ENCODE peak calls at places on chromosomes 2 and 18, in five cellular contexts. One of them, this sample, is unnamed. For H3K4me1 and H3K36me3, the result is how much of the 10 kb centered on the place peaks cover.

GRCh38 chr18:54815086-54815485 is 13.2 kb upstream of the RAB27B start:
- DNase-seq in aorta: no peak
- DNase-seq in breast epithelium: no peak
- DNase-seq in fibroblast of lung: no peak
- DNase-seq in ascending aorta: no peak
- DNase-seq in this sample: no peak

GRCh38 chr2:231124833-231125232 is at the start of gene HTR2B:
- DNase-seq in fibroblast of lung: peak
- DNase-seq in aorta: no peak
- DNase-seq in breast epithelium: no peak
- DNase-seq in ascending aorta: no peak
- DNase-seq in this sample: no peak

GRCh38 chr2:71483246-71483645 is 29.9 kb downstream of the DYSF start:
- DNase-seq in ascending aorta: no peak
- DNase-seq in fibroblast of lung: no peak
- DNase-seq in aorta: no peak
- DNase-seq in breast epithelium: no peak
- DNase-seq in this sample: no peak

GRCh38 chr18:37243756-37244155 is 321.8 kb downstream of the CELF4 start:
- DNase-seq in aorta: no peak
- DNase-seq in fibroblast of lung: no peak
- DNase-seq in breast epithelium: no peak
- DNase-seq in ascending aorta: no peak
- DNase-seq in this sample: no peak

GRCh38 chr2:200467806-200468686 is 41.8 kb downstream of the KCTD18 start:
- DNase-seq in fibroblast of lung: no peak
- DNase-seq in breast epithelium: no peak
- DNase-seq in ascending aorta: no peak
- DNase-seq in aorta: no peak
- DNase-seq in this sample: peak

GRCh38 chr2:239926587-239927234 is 98.4 kb downstream of the NDUFA10 start:
- DNase-seq in ascending aorta: no peak
- DNase-seq in breast epithelium: no peak
- DNase-seq in aorta: peak
- DNase-seq in fibroblast of lung: no peak
- DNase-seq in this sample: no peak

GRCh38 chr2:197090713-197091367 is 164.3 kb upstream of the PGAP1 start:
- DNase-seq in breast epithelium: no peak
- DNase-seq in aorta: no peak
- DNase-seq in fibroblast of lung: no peak
- DNase-seq in ascending aorta: no peak
- DNase-seq in this sample: no peak

GRCh38 chr2:96464651-96465050 is 40.5 kb downstream of the NEURL3 start:
- DNase-seq in aorta: no peak
- DNase-seq in ascending aorta: no peak
- DNase-seq in fibroblast of lung: no peak
- DNase-seq in breast epithelium: no peak
- DNase-seq in this sample: no peak

GRCh38 chr18:58789856-58790255 is 74.8 kb upstream of the ZNF532 start:
- DNase-seq in aorta: no peak
- DNase-seq in fibroblast of lung: no peak
- DNase-seq in breast epithelium: no peak
- DNase-seq in ascending aorta: no peak
- DNase-seq in this sample: no peak

GRCh38 chr2:103859238-103859637 is 994.7 kb upstream of the POU3F3 start:
- DNase-seq in breast epithelium: no peak
- DNase-seq in ascending aorta: no peak
- DNase-seq in fibroblast of lung: no peak
- DNase-seq in aorta: no peak
- DNase-seq in this sample: no peak

GRCh38 chr2:222861411-222862067 is 703 bp downstream of the ACSL3 start:
- DNase-seq in ascending aorta: no peak
- DNase-seq in aorta: peak
- DNase-seq in breast epithelium: no peak
- DNase-seq in fibroblast of lung: no peak
- DNase-seq in this sample: peak

GRCh38 chr18:34315953-34316352 is 91.2 kb upstream of the NOL4 start:
- DNase-seq in aorta: no peak
- DNase-seq in fibroblast of lung: no peak
- DNase-seq in breast epithelium: no peak
- DNase-seq in ascending aorta: no peak
- DNase-seq in this sample: no peak

GRCh38 chr2:61710711-61711110 is 143.1 kb downstream of the FAM161A start:
- DNase-seq in breast epithelium: no peak
- DNase-seq in aorta: no peak
- DNase-seq in ascending aorta: no peak
- DNase-seq in fibroblast of lung: no peak
- DNase-seq in this sample: no peak

GRCh38 chr2:200180943-200181342 is 125.5 kb upstream of the SPATS2L start:
- DNase-seq in ascending aorta: no peak
- DNase-seq in breast epithelium: no peak
- DNase-seq in fibroblast of lung: no peak
- DNase-seq in aorta: no peak
- DNase-seq in this sample: no peak

GRCh38 chr18:55998071-55998522 is 410.1 kb upstream of the TCF4 start:
- DNase-seq in breast epithelium: no peak
- DNase-seq in ascending aorta: no peak
- DNase-seq in fibroblast of lung: peak
- DNase-seq in aorta: no peak
- DNase-seq in this sample: no peak

GRCh38 chr2:74725287-74725686 is 71.2 kb downstream of the SEMA4F start:
- DNase-seq in aorta: no peak
- DNase-seq in breast epithelium: no peak
- DNase-seq in ascending aorta: no peak
- DNase-seq in fibroblast of lung: no peak
- DNase-seq in this sample: no peak

GRCh38 chr18:75727479-75727878 is 300.0 kb upstream of the SMIM21 start:
- DNase-seq in ascending aorta: no peak
- DNase-seq in fibroblast of lung: peak
- DNase-seq in breast epithelium: no peak
- DNase-seq in aorta: no peak
- DNase-seq in this sample: no peak

GRCh38 chr2:143579456-143579855 is 450.2 kb downstream of the ARHGAP15 start:
- DNase-seq in aorta: no peak
- DNase-seq in ascending aorta: no peak
- DNase-seq in fibroblast of lung: no peak
- DNase-seq in breast epithelium: no peak
- DNase-seq in this sample: no peak

GRCh38 chr2:224861266-224861665 is 145.1 kb upstream of the CCDC195 start:
- DNase-seq in fibroblast of lung: no peak
- DNase-seq in ascending aorta: no peak
- DNase-seq in aorta: no peak
- DNase-seq in breast epithelium: peak
- DNase-seq in this sample: no peak

GRCh38 chr2:202529389-202529788 is 105.4 kb upstream of the FAM117B start:
- DNase-seq in breast epithelium: no peak
- DNase-seq in ascending aorta: no peak
- DNase-seq in fibroblast of lung: peak
- DNase-seq in aorta: no peak
- DNase-seq in this sample: no peak

GRCh38 chr2:23128684-23129292 is 256.2 kb upstream of the KLHL29 start:
- DNase-seq in breast epithelium: no peak
- DNase-seq in aorta: no peak
- DNase-seq in fibroblast of lung: no peak
- DNase-seq in ascending aorta: no peak
- DNase-seq in this sample: no peak

GRCh38 chr2:132037527-132038178 is 124.1 kb downstream of the ANKRD30BL start:
- DNase-seq in aorta: peak
- DNase-seq in breast epithelium: no peak
- DNase-seq in ascending aorta: no peak
- DNase-seq in fibroblast of lung: no peak
- DNase-seq in this sample: no peak

GRCh38 chr2:215218587-215219577 is 80.5 kb upstream of the ABCA12 start:
- DNase-seq in aorta: no peak
- DNase-seq in fibroblast of lung: peak
- DNase-seq in breast epithelium: no peak
- DNase-seq in ascending aorta: no peak
- DNase-seq in this sample: no peak

GRCh38 chr2:69384618-69385081 is 2.4 kb downstream of the GFPT1 start:
- DNase-seq in aorta: no peak
- DNase-seq in ascending aorta: no peak
- DNase-seq in fibroblast of lung: no peak
- DNase-seq in breast epithelium: no peak
- DNase-seq in this sample: no peak

GRCh38 chr2:20611077-20611843 is 39.6 kb downstream of the HS1BP3 start:
- DNase-seq in ascending aorta: peak
- DNase-seq in breast epithelium: peak
- DNase-seq in aorta: peak
- DNase-seq in fibroblast of lung: peak
- DNase-seq in this sample: no peak

GRCh38 chr2:11023326-11024009 is 111.7 kb downstream of the KCNF1 start:
- DNase-seq in aorta: no peak
- DNase-seq in fibroblast of lung: no peak
- DNase-seq in breast epithelium: no peak
- DNase-seq in ascending aorta: no peak
- DNase-seq in this sample: no peak

GRCh38 chr18:44589709-44590108 is 91.0 kb upstream of the SETBP1 start:
- DNase-seq in ascending aorta: no peak
- DNase-seq in fibroblast of lung: peak
- DNase-seq in aorta: no peak
- DNase-seq in breast epithelium: no peak
- DNase-seq in this sample: no peak

GRCh38 chr2:38748857-38749804 is 2.0 kb downstream of the SRSF7 start:
- DNase-seq in ascending aorta: no peak
- DNase-seq in aorta: no peak
- DNase-seq in breast epithelium: no peak
- DNase-seq in fibroblast of lung: no peak
- DNase-seq in this sample: no peak

GRCh38 chr2:16441431-16441830 is 224.2 kb downstream of the CYRIA start:
- DNase-seq in breast epithelium: no peak
- DNase-seq in ascending aorta: no peak
- DNase-seq in fibroblast of lung: no peak
- DNase-seq in aorta: no peak
- DNase-seq in this sample: no peak

GRCh38 chr2:30662268-30663131 is 144.7 kb downstream of the CAPN13 start:
- DNase-seq in breast epithelium: no peak
- DNase-seq in fibroblast of lung: peak
- DNase-seq in aorta: no peak
- DNase-seq in ascending aorta: no peak
- DNase-seq in this sample: no peak

GRCh38 chr2:101821059-101821805 is 123.7 kb downstream of the MAP4K4 start:
- DNase-seq in ascending aorta: no peak
- DNase-seq in fibroblast of lung: no peak
- DNase-seq in breast epithelium: no peak
- DNase-seq in aorta: no peak
- DNase-seq in this sample: no peak
- H3K4me1 ChIP-seq in ascending aorta: under half
- H3K4me1 ChIP-seq in fibroblast of lung: under half
- H3K4me1 ChIP-seq in breast epithelium: under half
- H3K4me1 ChIP-seq in aorta: under half
- H3K4me1 ChIP-seq in this sample: under half

DNA sequence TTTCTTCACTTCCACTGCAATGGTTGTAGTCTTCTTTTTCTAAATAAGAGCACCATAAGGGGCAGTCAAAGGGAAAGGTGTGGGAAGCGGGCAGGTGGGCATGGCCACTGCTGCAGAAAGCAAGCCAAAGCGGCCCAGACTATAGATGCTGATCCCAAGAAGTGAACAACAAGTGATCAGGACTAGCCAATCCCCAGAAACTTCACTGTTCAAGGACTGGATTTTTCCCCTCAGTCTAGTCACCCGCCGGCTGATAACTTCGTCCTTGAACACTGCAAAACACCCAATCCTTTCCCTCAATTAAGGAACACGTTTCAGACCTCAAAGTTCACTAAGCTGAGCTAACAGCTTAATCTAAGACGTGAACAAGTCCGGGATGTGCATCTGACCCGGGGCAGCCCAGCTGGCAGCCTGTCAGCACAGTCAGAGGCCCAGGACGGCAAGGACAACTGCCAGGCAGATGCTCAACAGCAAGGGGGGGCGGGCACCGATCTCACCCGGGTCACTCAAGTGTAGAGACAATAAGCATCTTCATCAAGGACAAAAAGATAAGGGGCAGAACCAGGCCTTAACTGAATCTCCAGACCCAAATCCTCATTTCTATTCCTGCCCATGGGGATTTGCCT is 59.8 kb downstream of the HDLBP start:
- DNase-seq in breast epithelium: no peak
- DNase-seq in aorta: no peak
- DNase-seq in fibroblast of lung: no peak
- DNase-seq in ascending aorta: no peak
- DNase-seq in this sample: no peak
- H3K36me3 ChIP-seq in breast epithelium: under half
- H3K36me3 ChIP-seq in aorta: under half
- H3K36me3 ChIP-seq in fibroblast of lung: under half
- H3K36me3 ChIP-seq in ascending aorta: half or more
- H3K36me3 ChIP-seq in this sample: half or more

GRCh38 chr2:105812180-105813044 is 67.7 kb downstream of the NCK2 start:
- DNase-seq in breast epithelium: peak
- DNase-seq in aorta: peak
- DNase-seq in fibroblast of lung: peak
- DNase-seq in ascending aorta: no peak
- DNase-seq in this sample: no peak

GRCh38 chr2:105808418-105809098 is 63.8 kb downstream of the NCK2 start:
- DNase-seq in fibroblast of lung: no peak
- DNase-seq in breast epithelium: no peak
- DNase-seq in ascending aorta: no peak
- DNase-seq in aorta: no peak
- DNase-seq in this sample: no peak

GRCh38 chr2:105809723-105810122 is 65.0 kb downstream of the NCK2 start:
- DNase-seq in fibroblast of lung: no peak
- DNase-seq in aorta: no peak
- DNase-seq in ascending aorta: no peak
- DNase-seq in breast epithelium: no peak
- DNase-seq in this sample: no peak

GRCh38 chr2:105806994-105807393 is 62.3 kb downstream of the NCK2 start:
- DNase-seq in fibroblast of lung: no peak
- DNase-seq in ascending aorta: no peak
- DNase-seq in aorta: no peak
- DNase-seq in breast epithelium: no peak
- DNase-seq in this sample: no peak

DNA sequence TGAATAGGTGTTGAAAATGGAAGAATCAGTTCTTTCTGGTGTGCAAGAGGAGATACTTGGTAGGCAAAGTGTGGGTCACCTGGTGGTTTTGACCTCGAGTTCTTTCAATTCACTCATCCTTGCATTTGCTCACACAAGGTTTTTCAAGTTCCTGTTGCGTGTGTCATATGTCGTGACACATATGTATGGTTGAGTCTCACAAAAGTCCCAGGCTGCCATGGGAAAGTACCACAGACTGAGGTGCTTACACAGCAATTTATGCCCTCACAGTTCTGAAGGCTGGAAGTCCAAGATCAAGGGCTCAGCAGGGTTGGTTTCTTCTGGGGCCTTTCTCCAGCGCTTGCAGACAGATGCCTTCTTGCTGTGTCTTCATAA is 64.4 kb downstream of the NCK2 start:
- DNase-seq in ascending aorta: no peak
- DNase-seq in fibroblast of lung: no peak
- DNase-seq in aorta: no peak
- DNase-seq in breast epithelium: no peak
- DNase-seq in this sample: no peak
- H3K4me1 ChIP-seq in ascending aorta: under half
- H3K4me1 ChIP-seq in fibroblast of lung: under half
- H3K4me1 ChIP-seq in aorta: under half
- H3K4me1 ChIP-seq in breast epithelium: under half
- H3K4me1 ChIP-seq in this sample: half or more

GRCh38 chr2:158191569-158191968 is 89.9 kb downstream of the UPP2 start:
- DNase-seq in aorta: no peak
- DNase-seq in ascending aorta: no peak
- DNase-seq in fibroblast of lung: no peak
- DNase-seq in breast epithelium: no peak
- DNase-seq in this sample: no peak
- H3K36me3 ChIP-seq in aorta: under half
- H3K36me3 ChIP-seq in ascending aorta: under half
- H3K36me3 ChIP-seq in fibroblast of lung: under half
- H3K36me3 ChIP-seq in breast epithelium: under half
- H3K36me3 ChIP-seq in this sample: under half

This sample was measured in effector memory CD4-positive, alpha-beta T cell.